ENCODE peak calls at places on chromosomes 11 and 22, in nine cellular contexts. One of them, this sample, is unnamed.

GRCh38 chr22:19884954-19885751 is 30.5 kb upstream of the GNB1L start:
- DNase-seq in HepG2: no peak
- DNase-seq in SK-N-SH: no peak
- DNase-seq in GM23338: no peak
- DNase-seq in HCT116: no peak
- DNase-seq in A549: no peak
- DNase-seq in Panc1: no peak
- DNase-seq in GM12878: no peak
- DNase-seq in K562: no peak
- DNase-seq in this sample: no peak

GRCh38 chr11:12876988-12877387 is 132.1 kb upstream of the RASSF10 start:
- DNase-seq in A549: no peak
- DNase-seq in K562: peak
- DNase-seq in SK-N-SH: no peak
- DNase-seq in Panc1: no peak
- DNase-seq in HCT116: no peak
- DNase-seq in GM23338: no peak
- DNase-seq in GM12878: no peak
- DNase-seq in HepG2: no peak
- DNase-seq in this sample: no peak

GRCh38 chr11:133903056-133903455 is 53.7 kb downstream of the IGSF9B start:
- DNase-seq in K562: no peak
- DNase-seq in A549: no peak
- DNase-seq in HepG2: no peak
- DNase-seq in GM23338: no peak
- DNase-seq in Panc1: no peak
- DNase-seq in GM12878: no peak
- DNase-seq in HCT116: no peak
- DNase-seq in SK-N-SH: no peak
- DNase-seq in this sample: no peak

GRCh38 chr22:36177160-36177559 is 16.6 kb upstream of the APOL3 start:
- DNase-seq in SK-N-SH: no peak
- DNase-seq in A549: no peak
- DNase-seq in GM12878: no peak
- DNase-seq in HCT116: no peak
- DNase-seq in HepG2: no peak
- DNase-seq in Panc1: no peak
- DNase-seq in GM23338: no peak
- DNase-seq in K562: no peak
- DNase-seq in this sample: no peak

GRCh38 chr11:12893787-12894672 is 115.1 kb upstream of the RASSF10 start:
- DNase-seq in SK-N-SH: peak
- DNase-seq in A549: peak
- DNase-seq in K562: peak
- DNase-seq in GM23338: peak
- DNase-seq in HCT116: peak
- DNase-seq in HepG2: peak
- DNase-seq in Panc1: peak
- DNase-seq in GM12878: no peak
- DNase-seq in this sample: peak

GRCh38 chr22:35785181-35785923 is 67.7 kb downstream of the APOL5 start:
- DNase-seq in HCT116: no peak
- DNase-seq in SK-N-SH: no peak
- DNase-seq in Panc1: no peak
- DNase-seq in GM23338: no peak
- DNase-seq in K562: no peak
- DNase-seq in GM12878: no peak
- DNase-seq in A549: no peak
- DNase-seq in HepG2: no peak
- DNase-seq in this sample: no peak

GRCh38 chr11:117441146-117441975 is 113.7 kb downstream of the CEP164 start:
- DNase-seq in Panc1: no peak
- DNase-seq in HepG2: no peak
- DNase-seq in HCT116: no peak
- DNase-seq in SK-N-SH: no peak
- DNase-seq in GM23338: no peak
- DNase-seq in A549: no peak
- DNase-seq in GM12878: no peak
- DNase-seq in K562: no peak
- DNase-seq in this sample: no peak

GRCh38 chr11:72227316-72228228 is 3.0 kb downstream of the INPPL1 start:
- DNase-seq in HepG2: no peak
- DNase-seq in HCT116: no peak
- DNase-seq in GM23338: no peak
- DNase-seq in K562: no peak
- DNase-seq in Panc1: no peak
- DNase-seq in A549: no peak
- DNase-seq in SK-N-SH: no peak
- DNase-seq in GM12878: no peak
- DNase-seq in this sample: no peak

GRCh38 chr11:575324-575995 is 810 bp upstream of the PHRF1 start:
- DNase-seq in K562: peak
- DNase-seq in A549: peak
- DNase-seq in Panc1: no peak
- DNase-seq in GM23338: peak
- DNase-seq in SK-N-SH: no peak
- DNase-seq in HCT116: peak
- DNase-seq in HepG2: peak
- DNase-seq in GM12878: no peak
- DNase-seq in this sample: no peak

GRCh38 chr22:37852418-37852817 is 3.2 kb downstream of the EIF3L start:
- DNase-seq in SK-N-SH: no peak
- DNase-seq in K562: peak
- DNase-seq in HCT116: no peak
- DNase-seq in A549: no peak
- DNase-seq in GM12878: no peak
- DNase-seq in GM23338: no peak
- DNase-seq in Panc1: no peak
- DNase-seq in HepG2: no peak
- DNase-seq in this sample: no peak

GRCh38 chr11:8732748-8733241 is 50.2 kb downstream of the RPL27A start:
- DNase-seq in K562: no peak
- DNase-seq in HCT116: no peak
- DNase-seq in GM23338: no peak
- DNase-seq in HepG2: no peak
- DNase-seq in A549: no peak
- DNase-seq in SK-N-SH: no peak
- DNase-seq in GM12878: no peak
- DNase-seq in Panc1: no peak
- DNase-seq in this sample: no peak

GRCh38 chr11:102470257-102470656 is 17.7 kb upstream of the TMEM123 start:
- DNase-seq in GM12878: no peak
- DNase-seq in K562: no peak
- DNase-seq in HepG2: no peak
- DNase-seq in A549: no peak
- DNase-seq in SK-N-SH: no peak
- DNase-seq in HCT116: no peak
- DNase-seq in GM23338: no peak
- DNase-seq in Panc1: no peak
- DNase-seq in this sample: no peak

GRCh38 chr22:46622081-46622521 is 1.9 kb downstream of the GRAMD4 start:
- DNase-seq in HCT116: no peak
- DNase-seq in K562: no peak
- DNase-seq in A549: no peak
- DNase-seq in GM23338: no peak
- DNase-seq in HepG2: no peak
- DNase-seq in SK-N-SH: peak
- DNase-seq in GM12878: no peak
- DNase-seq in Panc1: no peak
- DNase-seq in this sample: peak

GRCh38 chr11:126140932-126141291 is 70.5 kb downstream of the RPUSD4 start:
- DNase-seq in A549: no peak
- DNase-seq in HepG2: no peak
- DNase-seq in SK-N-SH: peak
- DNase-seq in HCT116: no peak
- DNase-seq in Panc1: no peak
- DNase-seq in GM12878: no peak
- DNase-seq in GM23338: no peak
- DNase-seq in K562: no peak
- DNase-seq in this sample: no peak

GRCh38 chr11:3217751-3218482 is 696 bp downstream of the MRGPRG start:
- DNase-seq in HepG2: no peak
- DNase-seq in HCT116: no peak
- DNase-seq in Panc1: no peak
- DNase-seq in GM12878: no peak
- DNase-seq in SK-N-SH: peak
- DNase-seq in A549: no peak
- DNase-seq in K562: no peak
- DNase-seq in GM23338: no peak
- DNase-seq in this sample: no peak

GRCh38 chr11:81270686-81271085 is 1463.0 kb downstream of the FAM181B start:
- DNase-seq in SK-N-SH: no peak
- DNase-seq in GM12878: no peak
- DNase-seq in K562: no peak
- DNase-seq in A549: no peak
- DNase-seq in HCT116: no peak
- DNase-seq in HepG2: no peak
- DNase-seq in GM23338: no peak
- DNase-seq in Panc1: no peak
- DNase-seq in this sample: no peak

GRCh38 chr11:90434858-90435257 is 212.0 kb upstream of the CHORDC1 start:
- DNase-seq in K562: peak
- DNase-seq in HepG2: peak
- DNase-seq in GM23338: peak
- DNase-seq in Panc1: no peak
- DNase-seq in GM12878: no peak
- DNase-seq in A549: no peak
- DNase-seq in HCT116: no peak
- DNase-seq in SK-N-SH: no peak
- DNase-seq in this sample: no peak

GRCh38 chr22:43237280-43237679 is 50.3 kb upstream of the TTLL12 start:
- DNase-seq in A549: no peak
- DNase-seq in HepG2: no peak
- DNase-seq in K562: no peak
- DNase-seq in HCT116: no peak
- DNase-seq in SK-N-SH: no peak
- DNase-seq in Panc1: no peak
- DNase-seq in GM23338: no peak
- DNase-seq in GM12878: no peak
- DNase-seq in this sample: no peak

DNA sequence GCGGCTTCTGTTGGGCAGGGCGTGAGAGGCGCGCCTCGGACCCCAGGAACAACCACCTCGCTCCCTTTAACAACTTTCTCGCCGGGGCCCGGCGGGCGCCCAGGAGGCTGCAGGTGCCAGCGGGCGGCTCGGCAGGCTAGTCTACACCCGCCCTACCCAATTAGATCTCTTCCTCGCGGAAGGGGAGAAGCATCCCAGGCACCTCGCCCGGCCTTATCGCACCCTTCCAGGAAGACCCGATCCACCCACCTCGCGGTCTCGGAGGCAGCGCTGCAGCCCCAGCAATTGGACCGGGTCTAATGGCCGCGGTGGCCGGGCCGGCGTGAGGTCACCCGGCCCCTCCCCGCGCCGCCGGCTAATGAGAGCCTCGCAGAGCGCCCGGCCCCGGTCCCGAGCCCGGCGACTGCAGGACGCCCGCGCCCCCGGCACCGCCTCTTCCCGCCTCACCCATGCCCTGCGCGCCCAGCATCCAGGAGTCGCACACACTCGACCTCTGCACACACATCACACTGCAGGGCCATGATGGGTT is at the start of gene PLAAT3:
- DNase-seq in Panc1: no peak
- DNase-seq in GM12878: no peak
- DNase-seq in SK-N-SH: peak
- DNase-seq in HepG2: no peak
- DNase-seq in HCT116: peak
- DNase-seq in K562: peak
- DNase-seq in A549: peak
- DNase-seq in GM23338: peak
- DNase-seq in this sample: no peak
- TF ChIP-seq REST in Panc1: no peak
- TF ChIP-seq REST in GM12878: no peak
- TF ChIP-seq REST in SK-N-SH: no peak
- TF ChIP-seq REST in HepG2: no peak
- TF ChIP-seq REST in HCT116: no peak
- TF ChIP-seq REST in K562: no peak
- TF ChIP-seq REST in A549: no peak
- TF ChIP-seq REST in GM23338: no peak
- TF ChIP-seq REST in this sample: no peak

GRCh38 chr22:49664891-49665290 is 162.8 kb downstream of the BRD1 start:
- DNase-seq in HCT116: no peak
- DNase-seq in GM12878: no peak
- DNase-seq in HepG2: no peak
- DNase-seq in SK-N-SH: no peak
- DNase-seq in K562: no peak
- DNase-seq in GM23338: no peak
- DNase-seq in A549: no peak
- DNase-seq in Panc1: no peak
- DNase-seq in this sample: no peak
- TF ChIP-seq REST in HCT116: no peak
- TF ChIP-seq REST in GM12878: no peak
- TF ChIP-seq REST in HepG2: no peak
- TF ChIP-seq REST in SK-N-SH: no peak
- TF ChIP-seq REST in K562: no peak
- TF ChIP-seq REST in GM23338: no peak
- TF ChIP-seq REST in A549: no peak
- TF ChIP-seq REST in Panc1: no peak
- TF ChIP-seq REST in this sample: no peak

DNA sequence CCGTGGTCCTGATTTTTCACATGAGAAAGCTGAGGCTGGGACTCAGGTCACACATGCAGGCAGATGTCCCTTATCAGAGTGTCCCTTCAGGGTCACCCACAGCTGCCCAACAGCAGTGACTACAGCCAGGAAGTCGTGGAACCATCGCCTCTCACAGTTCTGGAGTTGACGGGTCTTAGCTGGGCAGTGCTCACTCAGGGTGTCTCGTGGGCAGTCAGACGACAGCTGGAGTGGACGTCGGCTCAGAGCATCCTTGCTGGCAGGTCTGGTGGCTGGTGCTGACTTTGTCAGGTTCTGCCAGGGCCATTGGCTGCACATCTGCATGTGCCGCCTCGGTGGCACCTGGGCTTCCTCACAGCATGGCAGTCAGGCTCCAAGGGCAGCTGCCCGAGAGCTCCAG is 35.6 kb upstream of the TH start:
- DNase-seq in Panc1: no peak
- DNase-seq in HCT116: no peak
- DNase-seq in SK-N-SH: no peak
- DNase-seq in GM23338: no peak
- DNase-seq in HepG2: no peak
- DNase-seq in A549: no peak
- DNase-seq in K562: no peak
- DNase-seq in GM12878: no peak
- DNase-seq in this sample: no peak
- TF ChIP-seq REST in Panc1: no peak
- TF ChIP-seq REST in HCT116: no peak
- TF ChIP-seq REST in SK-N-SH: no peak
- TF ChIP-seq REST in GM23338: no peak
- TF ChIP-seq REST in HepG2: no peak
- TF ChIP-seq REST in A549: no peak
- TF ChIP-seq REST in K562: no peak
- TF ChIP-seq REST in GM12878: no peak
- TF ChIP-seq REST in this sample: no peak

DNA sequence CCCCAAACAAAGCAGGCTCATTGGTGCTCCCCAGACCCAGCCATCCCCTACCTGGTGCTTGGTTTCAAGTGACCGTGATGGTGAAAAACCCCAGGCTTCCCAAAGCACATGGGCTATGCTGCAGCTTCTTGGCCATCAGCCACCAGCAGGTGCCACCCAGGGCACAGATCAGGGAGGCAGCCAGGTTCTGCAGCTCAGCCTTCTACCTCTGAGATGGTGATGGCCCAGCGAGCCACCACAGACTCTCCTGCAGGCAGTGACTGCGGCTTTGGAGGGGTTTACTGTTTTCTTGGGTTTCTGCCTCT is 70.0 kb upstream of the ALX4 start:
- DNase-seq in A549: no peak
- DNase-seq in K562: no peak
- DNase-seq in HCT116: no peak
- DNase-seq in SK-N-SH: no peak
- DNase-seq in GM23338: no peak
- DNase-seq in GM12878: no peak
- DNase-seq in Panc1: no peak
- DNase-seq in HepG2: no peak
- DNase-seq in this sample: no peak
- TF ChIP-seq REST in A549: no peak
- TF ChIP-seq REST in K562: no peak
- TF ChIP-seq REST in HCT116: no peak
- TF ChIP-seq REST in SK-N-SH: no peak
- TF ChIP-seq REST in GM23338: no peak
- TF ChIP-seq REST in GM12878: no peak
- TF ChIP-seq REST in Panc1: no peak
- TF ChIP-seq REST in HepG2: no peak
- TF ChIP-seq REST in this sample: no peak

This sample was measured in HL-60.